ENCODE peak calls at places on chromosomes 1 and 21, in seven cellular contexts. Z is A549, L is K562, I is HepG2, X is HCT116, Y is GM12878, G is SK-N-SH. R is an unnamed sample.

GRCh38 chr1:38250356-38250755 is 203.8 kb upstream of the POU3F1 start:
- DNase-seq in L (no peak), G (no peak), X (no peak), Y (no peak), I (no peak), Z (no peak), R (no peak)

GRCh38 chr1:108830119-108831008 is 26.5 kb downstream of the AKNAD1 start:
- DNase-seq in L (peak; percentile 65), G (peak; percentile 69), Y (no peak), X (peak; percentile 53), Z (peak; percentile 76), I (peak; percentile 8), R (peak; percentile 69)

GRCh38 chr1:223339861-223340260 is 24.1 kb downstream of the SUSD4 start:
- DNase-seq in X (no peak), G (no peak), L (no peak), Z (no peak), I (no peak), Y (no peak), R (no peak)

GRCh38 chr1:247528812-247529474 is 7.3 kb downstream of the OR2C3 start:
- DNase-seq in G (no peak), I (no peak), Z (no peak), Y (no peak), X (peak; percentile 16), L (no peak), R (no peak)

GRCh38 chr1:84968101-84968500 is 28.8 kb downstream of the MCOLN2 start:
- DNase-seq in I (no peak), X (no peak), Z (no peak), Y (no peak), G (no peak), L (no peak), R (no peak)

GRCh38 chr1:74502432-74502831 is 10.0 kb downstream of the LRRC53 start:
- DNase-seq in G (no peak), L (no peak), I (peak; percentile 16), X (no peak), Y (no peak), Z (no peak), R (no peak)

GRCh38 chr1:214569357-214570004 is 18.1 kb upstream of the PTPN14 start:
- DNase-seq in X (no peak), G (no peak), Y (no peak), Z (no peak), I (no peak), L (no peak), R (no peak)

GRCh38 chr1:205430631-205431305 is 8.9 kb upstream of the LEMD1 start:
- DNase-seq in G (no peak), Y (peak; percentile 13), X (no peak), I (no peak), L (peak; percentile 89), Z (peak; percentile 44), R (peak; percentile 20)

GRCh38 chr1:152774875-152775274 is at the start of gene LCE1F:
- DNase-seq in G (no peak), Y (no peak), X (peak; percentile 15), Z (no peak), L (no peak), I (peak; percentile 8), R (no peak)

GRCh38 chr1:152770411-152770810 is 4.5 kb upstream of the LCE1F start:
- DNase-seq in L (no peak), X (no peak), I (no peak), G (no peak), Z (no peak), Y (no peak), R (no peak)

GRCh38 chr1:152768847-152769533 is 6.0 kb upstream of the LCE1F start:
- DNase-seq in L (no peak), Z (no peak), Y (no peak), G (no peak), I (no peak), X (no peak), R (no peak)
- H3K9me3 ChIP-seq in L (no peaks in the 10 kb centered on the region), Z (no peaks in the 10 kb centered on the region), Y (no peaks in the 10 kb centered on the region), G (no peaks in the 10 kb centered on the region), I (no peaks in the 10 kb centered on the region), X (no peaks in the 10 kb centered on the region), R (no peaks in the 10 kb centered on the region)

GRCh38 chr1:12604114-12604874 is 13.7 kb downstream of the DHRS3 start:
- DNase-seq in I (peak; percentile 95), L (peak; percentile 93), G (peak; percentile 64), Y (no peak), Z (peak; percentile 86), X (peak; percentile 76), R (peak; percentile 91)

GRCh38 chr1:12602633-12603024 is 15.4 kb downstream of the DHRS3 start:
- DNase-seq in Z (no peak), X (no peak), Y (no peak), I (no peak), L (no peak), G (no peak), R (no peak)

GRCh38 chr1:12604986-12605385 is 13.0 kb downstream of the DHRS3 start:
- DNase-seq in Y (no peak), G (no peak), I (no peak), Z (no peak), X (no peak), L (no peak), R (no peak)

GRCh38 chr1:12601690-12602632 is 16.0 kb downstream of the DHRS3 start:
- DNase-seq in L (peak; percentile 66), X (peak; percentile 56), Y (no peak), Z (no peak), I (peak; percentile 34), G (peak; percentile 42), R (no peak)

GRCh38 chr1:12603224-12603623 is 14.8 kb downstream of the DHRS3 start:
- DNase-seq in I (no peak), Z (no peak), G (no peak), Y (no peak), L (no peak), X (no peak), R (no peak)
- TF ChIP-seq REST in I (no peak), Z (no peak), G (no peak), Y (no peak), L (no peak), X (no peak), R (no peak)

GRCh38 chr1:63272811-63273210 is 49.6 kb upstream of the FOXD3 start:
- DNase-seq in X (no peak), G (no peak), L (no peak), Z (no peak), I (no peak), Y (no peak), R (no peak)
- H3K9me3 ChIP-seq in X (no peaks in the 10 kb centered on the region), G (no peaks in the 10 kb centered on the region), L (no peaks in the 10 kb centered on the region), Z (no peaks in the 10 kb centered on the region), I (no peaks in the 10 kb centered on the region), Y (no peaks in the 10 kb centered on the region), R (no peaks in the 10 kb centered on the region)

DNA sequence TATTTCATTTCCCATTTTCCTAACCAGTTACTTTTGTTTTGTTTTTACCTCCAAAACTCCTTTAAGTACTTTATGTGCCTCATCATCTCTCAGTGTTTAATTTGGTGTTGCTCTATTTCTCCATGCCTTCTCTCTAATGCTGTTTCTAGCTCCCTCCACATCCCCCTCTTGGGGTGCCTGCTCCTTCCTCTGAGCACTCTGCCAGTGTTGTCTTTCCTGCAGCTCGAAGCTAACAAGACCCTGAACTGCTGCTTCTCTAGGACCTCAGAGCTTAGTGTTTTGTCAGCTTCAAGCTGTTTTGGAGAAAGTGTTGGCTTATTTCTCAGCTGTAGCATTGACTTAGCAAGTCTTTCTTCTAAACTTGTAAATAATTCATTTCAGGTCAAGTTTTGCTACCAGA is 290.6 kb downstream of the DPYD start:
- DNase-seq in Z (no peak), I (no peak), L (no peak), X (no peak), G (no peak), Y (no peak), R (no peak)
- TF ChIP-seq REST in Z (no peak), I (no peak), L (no peak), X (no peak), G (no peak), Y (no peak), R (no peak)

GRCh38 chr1:59272507-59272906 is 24.4 kb upstream of the FGGY start:
- DNase-seq in X (no peak), G (no peak), Z (no peak), Y (peak; percentile 64), I (no peak), L (no peak), R (no peak)

GRCh38 chr1:59279651-59280050 is 17.2 kb upstream of the FGGY start:
- DNase-seq in X (no peak), L (no peak), I (no peak), Y (no peak), G (no peak), Z (no peak), R (no peak)

GRCh38 chr1:59278780-59279354 is 18.0 kb upstream of the FGGY start:
- DNase-seq in G (no peak), Y (no peak), Z (no peak), I (no peak), X (no peak), L (no peak), R (no peak)

GRCh38 chr1:59271861-59272260 is 25.0 kb upstream of the FGGY start:
- DNase-seq in L (no peak), I (no peak), Y (no peak), X (no peak), Z (no peak), G (no peak), R (no peak)

DNA sequence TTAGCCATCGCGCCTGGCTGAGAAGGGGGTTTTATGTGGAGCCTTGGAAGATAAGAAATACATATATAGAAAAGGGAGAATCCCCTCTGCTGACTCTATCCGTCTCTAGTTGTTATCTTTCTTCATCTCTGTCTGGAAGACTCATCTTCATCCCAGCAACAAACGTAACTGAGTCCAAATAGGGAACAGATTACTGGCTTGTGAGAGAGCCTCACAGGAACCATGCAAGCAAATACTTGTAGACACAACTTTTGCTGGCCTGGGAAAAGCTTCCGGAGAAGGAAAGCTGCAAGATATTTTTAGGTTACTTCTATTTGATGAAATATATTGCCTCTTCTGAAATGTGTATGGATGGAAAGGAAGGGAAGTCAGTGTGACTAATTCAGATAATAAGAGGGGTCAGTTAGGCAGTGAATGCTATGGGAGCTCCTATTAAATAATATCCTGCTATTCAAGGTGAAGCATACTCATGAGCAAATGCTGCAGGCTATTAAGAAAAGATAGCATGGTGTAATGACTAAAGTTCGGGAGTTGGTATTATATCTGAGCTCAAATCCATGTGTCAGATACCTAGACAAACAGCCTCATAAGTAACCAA is 20.5 kb upstream of the FGGY start:
- DNase-seq in Z (no peak), Y (no peak), X (no peak), I (no peak), L (no peak), G (no peak), R (no peak)
- H3K9me3 ChIP-seq in Z (no peaks in the 10 kb centered on the region), Y (no peaks in the 10 kb centered on the region), X (no peaks in the 10 kb centered on the region), I (no peaks in the 10 kb centered on the region), L (no peaks in the 10 kb centered on the region), G (no peaks in the 10 kb centered on the region), R (no peaks in the 10 kb centered on the region)

GRCh38 chr21:15809818-15810217 is 80.0 kb downstream of the USP25 start:
- DNase-seq in Z (no peak), L (no peak), I (no peak), Y (no peak), X (no peak), G (no peak), R (no peak)
- TF ChIP-seq REST in Z (no peak), L (no peak), I (no peak), Y (no peak), X (no peak), G (no peak), R (no peak)

R was measured in Panc1.